ENCODE peak calls at places on chromosome 5, in eight cellular contexts. O, S, T, V, M, H, W and P are unnamed samples.

GRCh38 chr5:132714456-132715307 is 22.7 kb downstream of the KIF3A start:
- DNase-seq in O (no peak), S (no peak), T (no peak), V (no peak), M (no peak), H (peak), W (no peak), P (no peak)

GRCh38 chr5:84286662-84287061 is 98.0 kb downstream of the EDIL3 start:
- DNase-seq in O (no peak), S (no peak), T (no peak), V (no peak), M (no peak), H (no peak), W (no peak), P (no peak)

GRCh38 chr5:130206686-130207085 is 302.4 kb downstream of the CHSY3 start:
- DNase-seq in O (no peak), S (no peak), T (no peak), V (no peak), M (no peak), H (peak), W (no peak), P (no peak)

GRCh38 chr5:113266913-113267227 is 167.9 kb downstream of the TSSK1B start:
- DNase-seq in O (no peak), S (no peak), T (no peak), V (no peak), M (no peak), H (no peak), W (no peak), P (no peak)

GRCh38 chr5:88486466-88486865 is 217.8 kb upstream of the TMEM161B start:
- DNase-seq in O (no peak), S (no peak), T (no peak), V (no peak), M (no peak), H (peak), W (no peak), P (no peak)

GRCh38 chr5:61327761-61328753 is 4.0 kb upstream of the ZSWIM6 start:
- DNase-seq in O (no peak), S (peak), T (no peak), V (no peak), M (no peak), H (peak), W (no peak), P (peak)

GRCh38 chr5:1199649-1200494 is 1.5 kb upstream of the SLC6A19 start:
- DNase-seq in O (no peak), S (no peak), T (no peak), V (no peak), M (no peak), H (peak), W (no peak), P (no peak)

GRCh38 chr5:141763526-141763925 is 81.5 kb upstream of the ARAP3 start:
- DNase-seq in O (no peak), S (no peak), T (no peak), V (no peak), M (no peak), H (no peak), W (no peak), P (no peak)

GRCh38 chr5:35776757-35777156 is 79.9 kb upstream of the IL7R start:
- DNase-seq in O (no peak), S (no peak), T (no peak), V (no peak), M (no peak), H (no peak), W (no peak), P (no peak)

GRCh38 chr5:135135530-135136201 is 101.6 kb upstream of the PITX1 start:
- DNase-seq in O (peak), S (no peak), T (no peak), V (no peak), M (no peak), H (no peak), W (peak), P (no peak)

GRCh38 chr5:95153581-95153980 is 131.3 kb downstream of the MCTP1 start:
- DNase-seq in O (no peak), S (no peak), T (no peak), V (no peak), M (no peak), H (no peak), W (no peak), P (no peak)

GRCh38 chr5:9733456-9733855 is 103.3 kb upstream of the TAS2R1 start:
- DNase-seq in O (no peak), S (no peak), T (no peak), V (no peak), M (no peak), H (no peak), W (no peak), P (no peak)

GRCh38 chr5:175279506-175279905 is 164.5 kb downstream of the DRD1 start:
- DNase-seq in O (no peak), S (no peak), T (no peak), V (no peak), M (no peak), H (no peak), W (no peak), P (no peak)

GRCh38 chr5:117204404-117204803 is 629.8 kb upstream of the SEMA6A start:
- DNase-seq in O (no peak), S (no peak), T (no peak), V (no peak), M (no peak), H (no peak), W (no peak), P (no peak)